ENCODE peak calls at places on chromosomes 13 and 19, in ten cellular contexts. One of them, this sample, is unnamed.

GRCh38 chr19:6271251-6271650 is 8.5 kb downstream of the MLLT1 start:
- DNase-seq in SK-N-DZ: no peak
- DNase-seq in T-cell: no peak
- DNase-seq in central memory CD4-positive, alpha-beta T cell: no peak
- DNase-seq in ELR: peak; percentile 20
- DNase-seq in stimulated activated CD4-positive, alpha-beta T cell treated with anti-CD3 and anti-CD28 coated beads, Interleukin-2, amount 100 ng/mL, for 48 hours: no peak
- DNase-seq in HS-5: no peak
- DNase-seq in NCI-H510A: no peak
- DNase-seq in pancreas: no peak
- DNase-seq in cardiac muscle cell: no peak
- DNase-seq in this sample: no peak

GRCh38 chr19:10517760-10518443 is 655 bp upstream of the S1PR5 start:
- DNase-seq in SK-N-DZ: no peak
- DNase-seq in T-cell: no peak
- DNase-seq in central memory CD4-positive, alpha-beta T cell: no peak
- DNase-seq in ELR: peak; percentile 43
- DNase-seq in stimulated activated CD4-positive, alpha-beta T cell treated with anti-CD3 and anti-CD28 coated beads, Interleukin-2, amount 100 ng/mL, for 48 hours: no peak
- DNase-seq in HS-5: no peak
- DNase-seq in NCI-H510A: no peak
- DNase-seq in pancreas: no peak
- DNase-seq in cardiac muscle cell: peak; percentile 27
- DNase-seq in this sample: peak; percentile 70

GRCh38 chr19:1856698-1857603 is 6.4 kb downstream of the KLF16 start:
- DNase-seq in SK-N-DZ: no peak
- DNase-seq in T-cell: no peak
- DNase-seq in central memory CD4-positive, alpha-beta T cell: peak; percentile 39
- DNase-seq in ELR: peak; percentile 96
- DNase-seq in stimulated activated CD4-positive, alpha-beta T cell treated with anti-CD3 and anti-CD28 coated beads, Interleukin-2, amount 100 ng/mL, for 48 hours: no peak
- DNase-seq in HS-5: no peak
- DNase-seq in NCI-H510A: no peak
- DNase-seq in pancreas: peak; percentile 83
- DNase-seq in cardiac muscle cell: peak; percentile 85
- DNase-seq in this sample: peak; percentile 73

GRCh38 chr13:35252536-35253205 is 223.8 kb downstream of the MAB21L1 start:
- DNase-seq in SK-N-DZ: no peak
- DNase-seq in T-cell: no peak
- DNase-seq in central memory CD4-positive, alpha-beta T cell: no peak
- DNase-seq in ELR: no peak
- DNase-seq in stimulated activated CD4-positive, alpha-beta T cell treated with anti-CD3 and anti-CD28 coated beads, Interleukin-2, amount 100 ng/mL, for 48 hours: no peak
- DNase-seq in HS-5: no peak
- DNase-seq in NCI-H510A: no peak
- DNase-seq in pancreas: no peak
- DNase-seq in cardiac muscle cell: no peak
- DNase-seq in this sample: no peak

GRCh38 chr13:102309110-102309509 is 92.7 kb downstream of the FGF14 start:
- DNase-seq in SK-N-DZ: no peak
- DNase-seq in T-cell: no peak
- DNase-seq in central memory CD4-positive, alpha-beta T cell: no peak
- DNase-seq in ELR: no peak
- DNase-seq in stimulated activated CD4-positive, alpha-beta T cell treated with anti-CD3 and anti-CD28 coated beads, Interleukin-2, amount 100 ng/mL, for 48 hours: no peak
- DNase-seq in HS-5: no peak
- DNase-seq in NCI-H510A: peak; percentile 11
- DNase-seq in pancreas: no peak
- DNase-seq in cardiac muscle cell: no peak
- DNase-seq in this sample: no peak

GRCh38 chr13:44283598-44283997 is 90.0 kb upstream of the SERP2 start:
- DNase-seq in SK-N-DZ: no peak
- DNase-seq in T-cell: no peak
- DNase-seq in central memory CD4-positive, alpha-beta T cell: no peak
- DNase-seq in ELR: no peak
- DNase-seq in stimulated activated CD4-positive, alpha-beta T cell treated with anti-CD3 and anti-CD28 coated beads, Interleukin-2, amount 100 ng/mL, for 48 hours: no peak
- DNase-seq in HS-5: no peak
- DNase-seq in NCI-H510A: no peak
- DNase-seq in pancreas: no peak
- DNase-seq in cardiac muscle cell: no peak
- DNase-seq in this sample: no peak

GRCh38 chr19:2239771-2240770 is 3.4 kb downstream of the SF3A2 start:
- DNase-seq in SK-N-DZ: no peak
- DNase-seq in T-cell: peak; percentile 41
- DNase-seq in central memory CD4-positive, alpha-beta T cell: peak; percentile 56
- DNase-seq in ELR: peak; percentile 51
- DNase-seq in stimulated activated CD4-positive, alpha-beta T cell treated with anti-CD3 and anti-CD28 coated beads, Interleukin-2, amount 100 ng/mL, for 48 hours: no peak
- DNase-seq in HS-5: no peak
- DNase-seq in NCI-H510A: no peak
- DNase-seq in pancreas: no peak
- DNase-seq in cardiac muscle cell: peak; percentile 76
- DNase-seq in this sample: no peak

GRCh38 chr19:16324384-16325160 is at the start of gene KLF2:
- DNase-seq in SK-N-DZ: no peak
- DNase-seq in T-cell: peak; percentile 93
- DNase-seq in central memory CD4-positive, alpha-beta T cell: peak; percentile 95
- DNase-seq in ELR: peak; percentile 93
- DNase-seq in stimulated activated CD4-positive, alpha-beta T cell treated with anti-CD3 and anti-CD28 coated beads, Interleukin-2, amount 100 ng/mL, for 48 hours: peak; percentile 63
- DNase-seq in HS-5: no peak
- DNase-seq in NCI-H510A: peak; percentile 64
- DNase-seq in pancreas: peak; percentile 86
- DNase-seq in cardiac muscle cell: peak; percentile 96
- DNase-seq in this sample: peak; percentile 79

GRCh38 chr19:38989066-38989605 is 13.6 kb upstream of the FBXO17 start:
- DNase-seq in SK-N-DZ: peak; percentile 52
- DNase-seq in T-cell: no peak
- DNase-seq in central memory CD4-positive, alpha-beta T cell: no peak
- DNase-seq in ELR: peak; percentile 9
- DNase-seq in stimulated activated CD4-positive, alpha-beta T cell treated with anti-CD3 and anti-CD28 coated beads, Interleukin-2, amount 100 ng/mL, for 48 hours: no peak
- DNase-seq in HS-5: no peak
- DNase-seq in NCI-H510A: peak; percentile 37
- DNase-seq in pancreas: no peak
- DNase-seq in cardiac muscle cell: no peak
- DNase-seq in this sample: no peak

GRCh38 chr13:66994097-66994496 is 236.0 kb downstream of the PCDH9 start:
- DNase-seq in SK-N-DZ: peak; percentile 11
- DNase-seq in T-cell: no peak
- DNase-seq in central memory CD4-positive, alpha-beta T cell: no peak
- DNase-seq in ELR: no peak
- DNase-seq in stimulated activated CD4-positive, alpha-beta T cell treated with anti-CD3 and anti-CD28 coated beads, Interleukin-2, amount 100 ng/mL, for 48 hours: no peak
- DNase-seq in HS-5: no peak
- DNase-seq in NCI-H510A: no peak
- DNase-seq in pancreas: peak; percentile 57
- DNase-seq in cardiac muscle cell: peak; percentile 85
- DNase-seq in this sample: peak; percentile 39

GRCh38 chr19:16070366-16070990 is 5.8 kb upstream of the TPM4 start:
- DNase-seq in SK-N-DZ: no peak
- DNase-seq in T-cell: peak; percentile 88
- DNase-seq in central memory CD4-positive, alpha-beta T cell: peak; percentile 94
- DNase-seq in ELR: no peak
- DNase-seq in stimulated activated CD4-positive, alpha-beta T cell treated with anti-CD3 and anti-CD28 coated beads, Interleukin-2, amount 100 ng/mL, for 48 hours: peak; percentile 65
- DNase-seq in HS-5: no peak
- DNase-seq in NCI-H510A: no peak
- DNase-seq in pancreas: no peak
- DNase-seq in cardiac muscle cell: no peak
- DNase-seq in this sample: no peak

GRCh38 chr13:85970727-85971126 is 171.5 kb upstream of the SLITRK6 start:
- DNase-seq in SK-N-DZ: no peak
- DNase-seq in T-cell: no peak
- DNase-seq in central memory CD4-positive, alpha-beta T cell: no peak
- DNase-seq in ELR: peak; percentile 41
- DNase-seq in stimulated activated CD4-positive, alpha-beta T cell treated with anti-CD3 and anti-CD28 coated beads, Interleukin-2, amount 100 ng/mL, for 48 hours: no peak
- DNase-seq in HS-5: no peak
- DNase-seq in NCI-H510A: no peak
- DNase-seq in pancreas: no peak
- DNase-seq in cardiac muscle cell: peak; percentile 17
- DNase-seq in this sample: no peak

GRCh38 chr13:83722443-83722842 is 159.8 kb downstream of the SLITRK1 start:
- DNase-seq in SK-N-DZ: no peak
- DNase-seq in T-cell: no peak
- DNase-seq in central memory CD4-positive, alpha-beta T cell: no peak
- DNase-seq in ELR: no peak
- DNase-seq in stimulated activated CD4-positive, alpha-beta T cell treated with anti-CD3 and anti-CD28 coated beads, Interleukin-2, amount 100 ng/mL, for 48 hours: no peak
- DNase-seq in HS-5: no peak
- DNase-seq in NCI-H510A: no peak
- DNase-seq in pancreas: no peak
- DNase-seq in cardiac muscle cell: no peak
- DNase-seq in this sample: no peak

GRCh38 chr13:63449549-63449948 is 2033.9 kb upstream of the PCDH20 start:
- DNase-seq in SK-N-DZ: no peak
- DNase-seq in T-cell: no peak
- DNase-seq in central memory CD4-positive, alpha-beta T cell: no peak
- DNase-seq in ELR: no peak
- DNase-seq in stimulated activated CD4-positive, alpha-beta T cell treated with anti-CD3 and anti-CD28 coated beads, Interleukin-2, amount 100 ng/mL, for 48 hours: no peak
- DNase-seq in HS-5: no peak
- DNase-seq in NCI-H510A: no peak
- DNase-seq in pancreas: no peak
- DNase-seq in cardiac muscle cell: no peak
- DNase-seq in this sample: no peak

GRCh38 chr13:39956036-39956435 is 300.6 kb downstream of the COG6 start:
- DNase-seq in SK-N-DZ: no peak
- DNase-seq in T-cell: peak; percentile 2
- DNase-seq in central memory CD4-positive, alpha-beta T cell: no peak
- DNase-seq in ELR: no peak
- DNase-seq in stimulated activated CD4-positive, alpha-beta T cell treated with anti-CD3 and anti-CD28 coated beads, Interleukin-2, amount 100 ng/mL, for 48 hours: peak; percentile 38
- DNase-seq in HS-5: no peak
- DNase-seq in NCI-H510A: no peak
- DNase-seq in pancreas: no peak
- DNase-seq in cardiac muscle cell: no peak
- DNase-seq in this sample: no peak

GRCh38 chr19:45125975-45126493 is 33.1 kb downstream of the PPP1R37 start:
- DNase-seq in SK-N-DZ: peak; percentile 48
- DNase-seq in T-cell: peak; percentile 61
- DNase-seq in central memory CD4-positive, alpha-beta T cell: peak; percentile 50
- DNase-seq in ELR: peak; percentile 67
- DNase-seq in stimulated activated CD4-positive, alpha-beta T cell treated with anti-CD3 and anti-CD28 coated beads, Interleukin-2, amount 100 ng/mL, for 48 hours: peak; percentile 71
- DNase-seq in HS-5: no peak
- DNase-seq in NCI-H510A: peak; percentile 43
- DNase-seq in pancreas: peak; percentile 38
- DNase-seq in cardiac muscle cell: peak; percentile 56
- DNase-seq in this sample: peak; percentile 85

GRCh38 chr13:66312312-66313087 is 917.6 kb downstream of the PCDH9 start:
- DNase-seq in SK-N-DZ: no peak
- DNase-seq in T-cell: no peak
- DNase-seq in central memory CD4-positive, alpha-beta T cell: no peak
- DNase-seq in ELR: no peak
- DNase-seq in stimulated activated CD4-positive, alpha-beta T cell treated with anti-CD3 and anti-CD28 coated beads, Interleukin-2, amount 100 ng/mL, for 48 hours: no peak
- DNase-seq in HS-5: no peak
- DNase-seq in NCI-H510A: no peak
- DNase-seq in pancreas: peak; percentile 15
- DNase-seq in cardiac muscle cell: peak; percentile 76
- DNase-seq in this sample: peak; percentile 12

GRCh38 chr19:17331254-17331558 is 3.4 kb downstream of the ANO8 start:
- DNase-seq in SK-N-DZ: no peak
- DNase-seq in T-cell: no peak
- DNase-seq in central memory CD4-positive, alpha-beta T cell: no peak
- DNase-seq in ELR: no peak
- DNase-seq in stimulated activated CD4-positive, alpha-beta T cell treated with anti-CD3 and anti-CD28 coated beads, Interleukin-2, amount 100 ng/mL, for 48 hours: no peak
- DNase-seq in HS-5: no peak
- DNase-seq in NCI-H510A: no peak
- DNase-seq in pancreas: no peak
- DNase-seq in cardiac muscle cell: no peak
- DNase-seq in this sample: no peak

GRCh38 chr13:93450226-93450625 is 223.6 kb downstream of the GPC6 start:
- DNase-seq in SK-N-DZ: no peak
- DNase-seq in T-cell: no peak
- DNase-seq in central memory CD4-positive, alpha-beta T cell: no peak
- DNase-seq in ELR: no peak
- DNase-seq in stimulated activated CD4-positive, alpha-beta T cell treated with anti-CD3 and anti-CD28 coated beads, Interleukin-2, amount 100 ng/mL, for 48 hours: no peak
- DNase-seq in HS-5: no peak
- DNase-seq in NCI-H510A: no peak
- DNase-seq in pancreas: no peak
- DNase-seq in cardiac muscle cell: peak; percentile 80
- DNase-seq in this sample: no peak

GRCh38 chr19:45507864-45508680 is 793 bp downstream of the VASP start:
- DNase-seq in SK-N-DZ: no peak
- DNase-seq in T-cell: no peak
- DNase-seq in central memory CD4-positive, alpha-beta T cell: no peak
- DNase-seq in ELR: peak; percentile 38
- DNase-seq in stimulated activated CD4-positive, alpha-beta T cell treated with anti-CD3 and anti-CD28 coated beads, Interleukin-2, amount 100 ng/mL, for 48 hours: no peak
- DNase-seq in HS-5: no peak
- DNase-seq in NCI-H510A: peak; percentile 73
- DNase-seq in pancreas: peak; percentile 63
- DNase-seq in cardiac muscle cell: no peak
- DNase-seq in this sample: no peak

GRCh38 chr19:45075215-45076028 is 856 bp downstream of the ZNF296 start:
- DNase-seq in SK-N-DZ: peak; percentile 45
- DNase-seq in T-cell: no peak
- DNase-seq in central memory CD4-positive, alpha-beta T cell: peak; percentile 22
- DNase-seq in ELR: peak; percentile 64
- DNase-seq in stimulated activated CD4-positive, alpha-beta T cell treated with anti-CD3 and anti-CD28 coated beads, Interleukin-2, amount 100 ng/mL, for 48 hours: no peak
- DNase-seq in HS-5: no peak
- DNase-seq in NCI-H510A: peak; percentile 88
- DNase-seq in pancreas: peak; percentile 45
- DNase-seq in cardiac muscle cell: peak; percentile 51
- DNase-seq in this sample: peak; percentile 81

GRCh38 chr13:95677564-95678386 is 836 bp downstream of the DNAJC3 start:
- DNase-seq in SK-N-DZ: no peak
- DNase-seq in T-cell: no peak
- DNase-seq in central memory CD4-positive, alpha-beta T cell: peak; percentile 7
- DNase-seq in ELR: peak; percentile 54
- DNase-seq in stimulated activated CD4-positive, alpha-beta T cell treated with anti-CD3 and anti-CD28 coated beads, Interleukin-2, amount 100 ng/mL, for 48 hours: no peak
- DNase-seq in HS-5: no peak
- DNase-seq in NCI-H510A: no peak
- DNase-seq in pancreas: no peak
- DNase-seq in cardiac muscle cell: peak; percentile 45
- DNase-seq in this sample: no peak

GRCh38 chr13:41402695-41403511 is 54.4 kb upstream of the RGCC start:
- DNase-seq in SK-N-DZ: peak; percentile 63
- DNase-seq in T-cell: no peak
- DNase-seq in central memory CD4-positive, alpha-beta T cell: no peak
- DNase-seq in ELR: no peak
- DNase-seq in stimulated activated CD4-positive, alpha-beta T cell treated with anti-CD3 and anti-CD28 coated beads, Interleukin-2, amount 100 ng/mL, for 48 hours: no peak
- DNase-seq in HS-5: no peak
- DNase-seq in NCI-H510A: no peak
- DNase-seq in pancreas: no peak
- DNase-seq in cardiac muscle cell: no peak
- DNase-seq in this sample: no peak

GRCh38 chr19:16259385-16260159 is 61.9 kb downstream of the AP1M1 start:
- DNase-seq in SK-N-DZ: no peak
- DNase-seq in T-cell: no peak
- DNase-seq in central memory CD4-positive, alpha-beta T cell: no peak
- DNase-seq in ELR: no peak
- DNase-seq in stimulated activated CD4-positive, alpha-beta T cell treated with anti-CD3 and anti-CD28 coated beads, Interleukin-2, amount 100 ng/mL, for 48 hours: no peak
- DNase-seq in HS-5: no peak
- DNase-seq in NCI-H510A: no peak
- DNase-seq in pancreas: no peak
- DNase-seq in cardiac muscle cell: no peak
- DNase-seq in this sample: no peak

GRCh38 chr13:50761406-50761805 is 82.1 kb downstream of the DLEU7 start:
- DNase-seq in SK-N-DZ: no peak
- DNase-seq in T-cell: no peak
- DNase-seq in central memory CD4-positive, alpha-beta T cell: no peak
- DNase-seq in ELR: no peak
- DNase-seq in stimulated activated CD4-positive, alpha-beta T cell treated with anti-CD3 and anti-CD28 coated beads, Interleukin-2, amount 100 ng/mL, for 48 hours: no peak
- DNase-seq in HS-5: no peak
- DNase-seq in NCI-H510A: no peak
- DNase-seq in pancreas: no peak
- DNase-seq in cardiac muscle cell: no peak
- DNase-seq in this sample: no peak

GRCh38 chr13:49247722-49248432 is at the start of gene CDADC1:
- DNase-seq in SK-N-DZ: peak; percentile 94
- DNase-seq in T-cell: peak; percentile 74
- DNase-seq in central memory CD4-positive, alpha-beta T cell: peak; percentile 75
- DNase-seq in ELR: peak; percentile 97
- DNase-seq in stimulated activated CD4-positive, alpha-beta T cell treated with anti-CD3 and anti-CD28 coated beads, Interleukin-2, amount 100 ng/mL, for 48 hours: peak; percentile 95
- DNase-seq in HS-5: peak; percentile 49
- DNase-seq in NCI-H510A: peak; percentile 81
- DNase-seq in pancreas: peak; percentile 96
- DNase-seq in cardiac muscle cell: peak; percentile 98
- DNase-seq in this sample: peak; percentile 73

GRCh38 chr19:46137915-46138473 is 10.0 kb upstream of the IGFL2 start:
- DNase-seq in SK-N-DZ: no peak
- DNase-seq in T-cell: no peak
- DNase-seq in central memory CD4-positive, alpha-beta T cell: no peak
- DNase-seq in ELR: no peak
- DNase-seq in stimulated activated CD4-positive, alpha-beta T cell treated with anti-CD3 and anti-CD28 coated beads, Interleukin-2, amount 100 ng/mL, for 48 hours: no peak
- DNase-seq in HS-5: no peak
- DNase-seq in NCI-H510A: no peak
- DNase-seq in pancreas: no peak
- DNase-seq in cardiac muscle cell: no peak
- DNase-seq in this sample: no peak

GRCh38 chr13:39196957-39197644 is 158.8 kb downstream of the NHLRC3 start:
- DNase-seq in SK-N-DZ: no peak
- DNase-seq in T-cell: no peak
- DNase-seq in central memory CD4-positive, alpha-beta T cell: no peak
- DNase-seq in ELR: no peak
- DNase-seq in stimulated activated CD4-positive, alpha-beta T cell treated with anti-CD3 and anti-CD28 coated beads, Interleukin-2, amount 100 ng/mL, for 48 hours: no peak
- DNase-seq in HS-5: no peak
- DNase-seq in NCI-H510A: no peak
- DNase-seq in pancreas: no peak
- DNase-seq in cardiac muscle cell: no peak
- DNase-seq in this sample: no peak

This sample was measured in HuH-7.